ENCODE peak calls at places on chromosomes 12 and 14, in nine cellular contexts. One of them, this sample, is unnamed.

GRCh38 chr12:108495054-108495453 is 20.0 kb upstream of the FICD start:
- DNase-seq in K562: peak
- DNase-seq in stimulated activated CD8-positive, alpha-beta memory T cell treated with anti-CD3 and anti-CD28 coated beads, Interleukin-15, amount 100 ng/mL, for 24 hours: no peak
- DNase-seq in GM12865: peak
- DNase-seq in NCI-H1092: no peak
- DNase-seq in CD8-positive, alpha-beta T cell: no peak
- DNase-seq in fibroblast of lung: peak
- DNase-seq in mesothelial cell of epicardium: no peak
- DNase-seq in stimulated activated naive B cell treated with anti-CD40 and anti-IgM and Interleukin-4, amounts not matched to agents 10 μg/mL and 1 μg/mL and 100 μg/mL, for 72 hours: no peak
- DNase-seq in this sample: no peak

GRCh38 chr14:98242903-98243302 is 1029.1 kb downstream of the BCL11B start:
- DNase-seq in K562: no peak
- DNase-seq in stimulated activated CD8-positive, alpha-beta memory T cell treated with anti-CD3 and anti-CD28 coated beads, Interleukin-15, amount 100 ng/mL, for 24 hours: no peak
- DNase-seq in GM12865: no peak
- DNase-seq in NCI-H1092: no peak
- DNase-seq in CD8-positive, alpha-beta T cell: no peak
- DNase-seq in fibroblast of lung: no peak
- DNase-seq in mesothelial cell of epicardium: no peak
- DNase-seq in stimulated activated naive B cell treated with anti-CD40 and anti-IgM and Interleukin-4, amounts not matched to agents 10 μg/mL and 1 μg/mL and 100 μg/mL, for 72 hours: no peak
- DNase-seq in this sample: no peak

GRCh38 chr12:127401005-127401404 is 866.0 kb upstream of the TMEM132C start:
- DNase-seq in K562: no peak
- DNase-seq in stimulated activated CD8-positive, alpha-beta memory T cell treated with anti-CD3 and anti-CD28 coated beads, Interleukin-15, amount 100 ng/mL, for 24 hours: no peak
- DNase-seq in GM12865: no peak
- DNase-seq in NCI-H1092: no peak
- DNase-seq in CD8-positive, alpha-beta T cell: no peak
- DNase-seq in fibroblast of lung: peak
- DNase-seq in mesothelial cell of epicardium: no peak
- DNase-seq in stimulated activated naive B cell treated with anti-CD40 and anti-IgM and Interleukin-4, amounts not matched to agents 10 μg/mL and 1 μg/mL and 100 μg/mL, for 72 hours: no peak
- DNase-seq in this sample: no peak

GRCh38 chr12:55654506-55655224 is 18.0 kb downstream of the OR10P1 start:
- DNase-seq in K562: no peak
- DNase-seq in stimulated activated CD8-positive, alpha-beta memory T cell treated with anti-CD3 and anti-CD28 coated beads, Interleukin-15, amount 100 ng/mL, for 24 hours: no peak
- DNase-seq in GM12865: no peak
- DNase-seq in NCI-H1092: no peak
- DNase-seq in CD8-positive, alpha-beta T cell: no peak
- DNase-seq in fibroblast of lung: no peak
- DNase-seq in mesothelial cell of epicardium: no peak
- DNase-seq in stimulated activated naive B cell treated with anti-CD40 and anti-IgM and Interleukin-4, amounts not matched to agents 10 μg/mL and 1 μg/mL and 100 μg/mL, for 72 hours: no peak
- DNase-seq in this sample: no peak

GRCh38 chr12:52061470-52062166 is 8.2 kb upstream of the ATG101 start:
- DNase-seq in K562: no peak
- DNase-seq in stimulated activated CD8-positive, alpha-beta memory T cell treated with anti-CD3 and anti-CD28 coated beads, Interleukin-15, amount 100 ng/mL, for 24 hours: no peak
- DNase-seq in GM12865: no peak
- DNase-seq in NCI-H1092: no peak
- DNase-seq in CD8-positive, alpha-beta T cell: no peak
- DNase-seq in fibroblast of lung: no peak
- DNase-seq in mesothelial cell of epicardium: no peak
- DNase-seq in stimulated activated naive B cell treated with anti-CD40 and anti-IgM and Interleukin-4, amounts not matched to agents 10 μg/mL and 1 μg/mL and 100 μg/mL, for 72 hours: no peak
- DNase-seq in this sample: no peak

GRCh38 chr14:77502109-77502782 is 3.6 kb upstream of the ISM2 start:
- DNase-seq in K562: no peak
- DNase-seq in stimulated activated CD8-positive, alpha-beta memory T cell treated with anti-CD3 and anti-CD28 coated beads, Interleukin-15, amount 100 ng/mL, for 24 hours: no peak
- DNase-seq in GM12865: no peak
- DNase-seq in NCI-H1092: no peak
- DNase-seq in CD8-positive, alpha-beta T cell: no peak
- DNase-seq in fibroblast of lung: no peak
- DNase-seq in mesothelial cell of epicardium: no peak
- DNase-seq in stimulated activated naive B cell treated with anti-CD40 and anti-IgM and Interleukin-4, amounts not matched to agents 10 μg/mL and 1 μg/mL and 100 μg/mL, for 72 hours: no peak
- DNase-seq in this sample: no peak

GRCh38 chr12:114835031-114835430 is 151.1 kb upstream of the TBX3 start:
- DNase-seq in K562: no peak
- DNase-seq in stimulated activated CD8-positive, alpha-beta memory T cell treated with anti-CD3 and anti-CD28 coated beads, Interleukin-15, amount 100 ng/mL, for 24 hours: no peak
- DNase-seq in GM12865: no peak
- DNase-seq in NCI-H1092: no peak
- DNase-seq in CD8-positive, alpha-beta T cell: no peak
- DNase-seq in fibroblast of lung: peak
- DNase-seq in mesothelial cell of epicardium: no peak
- DNase-seq in stimulated activated naive B cell treated with anti-CD40 and anti-IgM and Interleukin-4, amounts not matched to agents 10 μg/mL and 1 μg/mL and 100 μg/mL, for 72 hours: no peak
- DNase-seq in this sample: no peak

GRCh38 chr12:113413488-113413939 is 8.7 kb upstream of the SDSL start:
- DNase-seq in K562: peak
- DNase-seq in stimulated activated CD8-positive, alpha-beta memory T cell treated with anti-CD3 and anti-CD28 coated beads, Interleukin-15, amount 100 ng/mL, for 24 hours: no peak
- DNase-seq in GM12865: no peak
- DNase-seq in NCI-H1092: no peak
- DNase-seq in CD8-positive, alpha-beta T cell: no peak
- DNase-seq in fibroblast of lung: no peak
- DNase-seq in mesothelial cell of epicardium: no peak
- DNase-seq in stimulated activated naive B cell treated with anti-CD40 and anti-IgM and Interleukin-4, amounts not matched to agents 10 μg/mL and 1 μg/mL and 100 μg/mL, for 72 hours: no peak
- DNase-seq in this sample: no peak

GRCh38 chr14:68932219-68932618 is 46.9 kb downstream of the ACTN1 start:
- DNase-seq in K562: no peak
- DNase-seq in stimulated activated CD8-positive, alpha-beta memory T cell treated with anti-CD3 and anti-CD28 coated beads, Interleukin-15, amount 100 ng/mL, for 24 hours: no peak
- DNase-seq in GM12865: no peak
- DNase-seq in NCI-H1092: no peak
- DNase-seq in CD8-positive, alpha-beta T cell: no peak
- DNase-seq in fibroblast of lung: peak
- DNase-seq in mesothelial cell of epicardium: no peak
- DNase-seq in stimulated activated naive B cell treated with anti-CD40 and anti-IgM and Interleukin-4, amounts not matched to agents 10 μg/mL and 1 μg/mL and 100 μg/mL, for 72 hours: no peak
- DNase-seq in this sample: no peak

GRCh38 chr14:59020382-59020781 is 168.1 kb upstream of the DAAM1 start:
- DNase-seq in K562: no peak
- DNase-seq in stimulated activated CD8-positive, alpha-beta memory T cell treated with anti-CD3 and anti-CD28 coated beads, Interleukin-15, amount 100 ng/mL, for 24 hours: no peak
- DNase-seq in GM12865: peak
- DNase-seq in NCI-H1092: no peak
- DNase-seq in CD8-positive, alpha-beta T cell: no peak
- DNase-seq in fibroblast of lung: peak
- DNase-seq in mesothelial cell of epicardium: no peak
- DNase-seq in stimulated activated naive B cell treated with anti-CD40 and anti-IgM and Interleukin-4, amounts not matched to agents 10 μg/mL and 1 μg/mL and 100 μg/mL, for 72 hours: no peak
- DNase-seq in this sample: no peak

GRCh38 chr14:101494826-101495225 is 66.5 kb upstream of the DIO3 start:
- DNase-seq in K562: no peak
- DNase-seq in stimulated activated CD8-positive, alpha-beta memory T cell treated with anti-CD3 and anti-CD28 coated beads, Interleukin-15, amount 100 ng/mL, for 24 hours: no peak
- DNase-seq in GM12865: no peak
- DNase-seq in NCI-H1092: no peak
- DNase-seq in CD8-positive, alpha-beta T cell: no peak
- DNase-seq in fibroblast of lung: no peak
- DNase-seq in mesothelial cell of epicardium: peak
- DNase-seq in stimulated activated naive B cell treated with anti-CD40 and anti-IgM and Interleukin-4, amounts not matched to agents 10 μg/mL and 1 μg/mL and 100 μg/mL, for 72 hours: no peak
- DNase-seq in this sample: no peak

GRCh38 chr14:72883963-72884362 is 9.9 kb downstream of the DPF3 start:
- DNase-seq in K562: no peak
- DNase-seq in stimulated activated CD8-positive, alpha-beta memory T cell treated with anti-CD3 and anti-CD28 coated beads, Interleukin-15, amount 100 ng/mL, for 24 hours: no peak
- DNase-seq in GM12865: peak
- DNase-seq in NCI-H1092: no peak
- DNase-seq in CD8-positive, alpha-beta T cell: no peak
- DNase-seq in fibroblast of lung: no peak
- DNase-seq in mesothelial cell of epicardium: no peak
- DNase-seq in stimulated activated naive B cell treated with anti-CD40 and anti-IgM and Interleukin-4, amounts not matched to agents 10 μg/mL and 1 μg/mL and 100 μg/mL, for 72 hours: no peak
- DNase-seq in this sample: no peak

GRCh38 chr14:35814371-35815005 is 5.4 kb upstream of the RALGAPA1 start:
- DNase-seq in K562: peak
- DNase-seq in stimulated activated CD8-positive, alpha-beta memory T cell treated with anti-CD3 and anti-CD28 coated beads, Interleukin-15, amount 100 ng/mL, for 24 hours: peak
- DNase-seq in GM12865: peak
- DNase-seq in NCI-H1092: peak
- DNase-seq in CD8-positive, alpha-beta T cell: peak
- DNase-seq in fibroblast of lung: peak
- DNase-seq in mesothelial cell of epicardium: no peak
- DNase-seq in stimulated activated naive B cell treated with anti-CD40 and anti-IgM and Interleukin-4, amounts not matched to agents 10 μg/mL and 1 μg/mL and 100 μg/mL, for 72 hours: peak
- DNase-seq in this sample: peak

GRCh38 chr12:89951050-89951693 is 242.5 kb upstream of the ATP2B1 start:
- DNase-seq in K562: no peak
- DNase-seq in stimulated activated CD8-positive, alpha-beta memory T cell treated with anti-CD3 and anti-CD28 coated beads, Interleukin-15, amount 100 ng/mL, for 24 hours: no peak
- DNase-seq in GM12865: peak
- DNase-seq in NCI-H1092: no peak
- DNase-seq in CD8-positive, alpha-beta T cell: no peak
- DNase-seq in fibroblast of lung: peak
- DNase-seq in mesothelial cell of epicardium: no peak
- DNase-seq in stimulated activated naive B cell treated with anti-CD40 and anti-IgM and Interleukin-4, amounts not matched to agents 10 μg/mL and 1 μg/mL and 100 μg/mL, for 72 hours: no peak
- DNase-seq in this sample: no peak

GRCh38 chr12:53221203-53222076 is 10.6 kb downstream of the RARG start:
- DNase-seq in K562: peak
- DNase-seq in stimulated activated CD8-positive, alpha-beta memory T cell treated with anti-CD3 and anti-CD28 coated beads, Interleukin-15, amount 100 ng/mL, for 24 hours: no peak
- DNase-seq in GM12865: peak
- DNase-seq in NCI-H1092: no peak
- DNase-seq in CD8-positive, alpha-beta T cell: peak
- DNase-seq in fibroblast of lung: peak
- DNase-seq in mesothelial cell of epicardium: peak
- DNase-seq in stimulated activated naive B cell treated with anti-CD40 and anti-IgM and Interleukin-4, amounts not matched to agents 10 μg/mL and 1 μg/mL and 100 μg/mL, for 72 hours: no peak
- DNase-seq in this sample: no peak

GRCh38 chr12:95763809-95764253 is 26.7 kb downstream of the NTN4 start:
- DNase-seq in K562: no peak
- DNase-seq in stimulated activated CD8-positive, alpha-beta memory T cell treated with anti-CD3 and anti-CD28 coated beads, Interleukin-15, amount 100 ng/mL, for 24 hours: no peak
- DNase-seq in GM12865: no peak
- DNase-seq in NCI-H1092: no peak
- DNase-seq in CD8-positive, alpha-beta T cell: no peak
- DNase-seq in fibroblast of lung: peak
- DNase-seq in mesothelial cell of epicardium: no peak
- DNase-seq in stimulated activated naive B cell treated with anti-CD40 and anti-IgM and Interleukin-4, amounts not matched to agents 10 μg/mL and 1 μg/mL and 100 μg/mL, for 72 hours: no peak
- DNase-seq in this sample: no peak

GRCh38 chr14:48690349-48690748 is 895.8 kb downstream of the RPS29 start:
- DNase-seq in K562: no peak
- DNase-seq in stimulated activated CD8-positive, alpha-beta memory T cell treated with anti-CD3 and anti-CD28 coated beads, Interleukin-15, amount 100 ng/mL, for 24 hours: no peak
- DNase-seq in GM12865: no peak
- DNase-seq in NCI-H1092: no peak
- DNase-seq in CD8-positive, alpha-beta T cell: no peak
- DNase-seq in fibroblast of lung: no peak
- DNase-seq in mesothelial cell of epicardium: no peak
- DNase-seq in stimulated activated naive B cell treated with anti-CD40 and anti-IgM and Interleukin-4, amounts not matched to agents 10 μg/mL and 1 μg/mL and 100 μg/mL, for 72 hours: no peak
- DNase-seq in this sample: no peak

GRCh38 chr14:101740981-101741380 is 20.5 kb upstream of the PPP2R5C start:
- DNase-seq in K562: no peak
- DNase-seq in stimulated activated CD8-positive, alpha-beta memory T cell treated with anti-CD3 and anti-CD28 coated beads, Interleukin-15, amount 100 ng/mL, for 24 hours: no peak
- DNase-seq in GM12865: no peak
- DNase-seq in NCI-H1092: no peak
- DNase-seq in CD8-positive, alpha-beta T cell: no peak
- DNase-seq in fibroblast of lung: no peak
- DNase-seq in mesothelial cell of epicardium: no peak
- DNase-seq in stimulated activated naive B cell treated with anti-CD40 and anti-IgM and Interleukin-4, amounts not matched to agents 10 μg/mL and 1 μg/mL and 100 μg/mL, for 72 hours: no peak
- DNase-seq in this sample: no peak

GRCh38 chr12:65494537-65494936 is 216.1 kb downstream of the MSRB3 start:
- DNase-seq in K562: no peak
- DNase-seq in stimulated activated CD8-positive, alpha-beta memory T cell treated with anti-CD3 and anti-CD28 coated beads, Interleukin-15, amount 100 ng/mL, for 24 hours: no peak
- DNase-seq in GM12865: no peak
- DNase-seq in NCI-H1092: no peak
- DNase-seq in CD8-positive, alpha-beta T cell: no peak
- DNase-seq in fibroblast of lung: no peak
- DNase-seq in mesothelial cell of epicardium: no peak
- DNase-seq in stimulated activated naive B cell treated with anti-CD40 and anti-IgM and Interleukin-4, amounts not matched to agents 10 μg/mL and 1 μg/mL and 100 μg/mL, for 72 hours: no peak
- DNase-seq in this sample: no peak

GRCh38 chr14:104732355-104732804 is 8.4 kb downstream of the ADSS1 start:
- DNase-seq in K562: no peak
- DNase-seq in stimulated activated CD8-positive, alpha-beta memory T cell treated with anti-CD3 and anti-CD28 coated beads, Interleukin-15, amount 100 ng/mL, for 24 hours: no peak
- DNase-seq in GM12865: no peak
- DNase-seq in NCI-H1092: no peak
- DNase-seq in CD8-positive, alpha-beta T cell: no peak
- DNase-seq in fibroblast of lung: no peak
- DNase-seq in mesothelial cell of epicardium: no peak
- DNase-seq in stimulated activated naive B cell treated with anti-CD40 and anti-IgM and Interleukin-4, amounts not matched to agents 10 μg/mL and 1 μg/mL and 100 μg/mL, for 72 hours: no peak
- DNase-seq in this sample: no peak

GRCh38 chr14:92259613-92260357 is 63.2 kb upstream of the SLC24A4 start:
- DNase-seq in K562: no peak
- DNase-seq in stimulated activated CD8-positive, alpha-beta memory T cell treated with anti-CD3 and anti-CD28 coated beads, Interleukin-15, amount 100 ng/mL, for 24 hours: no peak
- DNase-seq in GM12865: peak
- DNase-seq in NCI-H1092: no peak
- DNase-seq in CD8-positive, alpha-beta T cell: no peak
- DNase-seq in fibroblast of lung: no peak
- DNase-seq in mesothelial cell of epicardium: no peak
- DNase-seq in stimulated activated naive B cell treated with anti-CD40 and anti-IgM and Interleukin-4, amounts not matched to agents 10 μg/mL and 1 μg/mL and 100 μg/mL, for 72 hours: peak
- DNase-seq in this sample: no peak

GRCh38 chr12:101172316-101172715 is 37.7 kb downstream of the SLC5A8 start:
- DNase-seq in K562: peak
- DNase-seq in stimulated activated CD8-positive, alpha-beta memory T cell treated with anti-CD3 and anti-CD28 coated beads, Interleukin-15, amount 100 ng/mL, for 24 hours: no peak
- DNase-seq in GM12865: peak
- DNase-seq in NCI-H1092: no peak
- DNase-seq in CD8-positive, alpha-beta T cell: no peak
- DNase-seq in fibroblast of lung: no peak
- DNase-seq in mesothelial cell of epicardium: no peak
- DNase-seq in stimulated activated naive B cell treated with anti-CD40 and anti-IgM and Interleukin-4, amounts not matched to agents 10 μg/mL and 1 μg/mL and 100 μg/mL, for 72 hours: no peak
- DNase-seq in this sample: no peak

GRCh38 chr12:95582230-95583058 is 31.2 kb upstream of the USP44 start:
- DNase-seq in K562: no peak
- DNase-seq in stimulated activated CD8-positive, alpha-beta memory T cell treated with anti-CD3 and anti-CD28 coated beads, Interleukin-15, amount 100 ng/mL, for 24 hours: no peak
- DNase-seq in GM12865: no peak
- DNase-seq in NCI-H1092: peak
- DNase-seq in CD8-positive, alpha-beta T cell: no peak
- DNase-seq in fibroblast of lung: peak
- DNase-seq in mesothelial cell of epicardium: no peak
- DNase-seq in stimulated activated naive B cell treated with anti-CD40 and anti-IgM and Interleukin-4, amounts not matched to agents 10 μg/mL and 1 μg/mL and 100 μg/mL, for 72 hours: no peak
- DNase-seq in this sample: no peak

GRCh38 chr12:102528111-102528510 is 47.7 kb upstream of the IGF1 start:
- DNase-seq in K562: no peak
- DNase-seq in stimulated activated CD8-positive, alpha-beta memory T cell treated with anti-CD3 and anti-CD28 coated beads, Interleukin-15, amount 100 ng/mL, for 24 hours: no peak
- DNase-seq in GM12865: no peak
- DNase-seq in NCI-H1092: no peak
- DNase-seq in CD8-positive, alpha-beta T cell: no peak
- DNase-seq in fibroblast of lung: no peak
- DNase-seq in mesothelial cell of epicardium: no peak
- DNase-seq in stimulated activated naive B cell treated with anti-CD40 and anti-IgM and Interleukin-4, amounts not matched to agents 10 μg/mL and 1 μg/mL and 100 μg/mL, for 72 hours: no peak
- DNase-seq in this sample: no peak

GRCh38 chr12:104632724-104633181 is 176.0 kb downstream of the CHST11 start:
- DNase-seq in K562: no peak
- DNase-seq in stimulated activated CD8-positive, alpha-beta memory T cell treated with anti-CD3 and anti-CD28 coated beads, Interleukin-15, amount 100 ng/mL, for 24 hours: no peak
- DNase-seq in GM12865: no peak
- DNase-seq in NCI-H1092: no peak
- DNase-seq in CD8-positive, alpha-beta T cell: no peak
- DNase-seq in fibroblast of lung: peak
- DNase-seq in mesothelial cell of epicardium: no peak
- DNase-seq in stimulated activated naive B cell treated with anti-CD40 and anti-IgM and Interleukin-4, amounts not matched to agents 10 μg/mL and 1 μg/mL and 100 μg/mL, for 72 hours: no peak
- DNase-seq in this sample: no peak

GRCh38 chr12:11067514-11067913 is 5.4 kb upstream of the TAS2R46 start:
- DNase-seq in K562: no peak
- DNase-seq in stimulated activated CD8-positive, alpha-beta memory T cell treated with anti-CD3 and anti-CD28 coated beads, Interleukin-15, amount 100 ng/mL, for 24 hours: no peak
- DNase-seq in GM12865: no peak
- DNase-seq in NCI-H1092: no peak
- DNase-seq in CD8-positive, alpha-beta T cell: no peak
- DNase-seq in fibroblast of lung: peak
- DNase-seq in mesothelial cell of epicardium: no peak
- DNase-seq in stimulated activated naive B cell treated with anti-CD40 and anti-IgM and Interleukin-4, amounts not matched to agents 10 μg/mL and 1 μg/mL and 100 μg/mL, for 72 hours: no peak
- DNase-seq in this sample: no peak

GRCh38 chr12:108635201-108635996 is 1.7 kb upstream of the SELPLG start:
- DNase-seq in K562: no peak
- DNase-seq in stimulated activated CD8-positive, alpha-beta memory T cell treated with anti-CD3 and anti-CD28 coated beads, Interleukin-15, amount 100 ng/mL, for 24 hours: no peak
- DNase-seq in GM12865: peak
- DNase-seq in NCI-H1092: no peak
- DNase-seq in CD8-positive, alpha-beta T cell: peak
- DNase-seq in fibroblast of lung: no peak
- DNase-seq in mesothelial cell of epicardium: no peak
- DNase-seq in stimulated activated naive B cell treated with anti-CD40 and anti-IgM and Interleukin-4, amounts not matched to agents 10 μg/mL and 1 μg/mL and 100 μg/mL, for 72 hours: peak
- DNase-seq in this sample: peak

GRCh38 chr12:79183003-79183402 is 318.4 kb downstream of the SYT1 start:
- DNase-seq in K562: no peak
- DNase-seq in stimulated activated CD8-positive, alpha-beta memory T cell treated with anti-CD3 and anti-CD28 coated beads, Interleukin-15, amount 100 ng/mL, for 24 hours: no peak
- DNase-seq in GM12865: no peak
- DNase-seq in NCI-H1092: no peak
- DNase-seq in CD8-positive, alpha-beta T cell: no peak
- DNase-seq in fibroblast of lung: peak
- DNase-seq in mesothelial cell of epicardium: no peak
- DNase-seq in stimulated activated naive B cell treated with anti-CD40 and anti-IgM and Interleukin-4, amounts not matched to agents 10 μg/mL and 1 μg/mL and 100 μg/mL, for 72 hours: no peak
- DNase-seq in this sample: no peak

GRCh38 chr12:117279606-117280005 is 81.8 kb downstream of the NOS1 start:
- DNase-seq in K562: no peak
- DNase-seq in stimulated activated CD8-positive, alpha-beta memory T cell treated with anti-CD3 and anti-CD28 coated beads, Interleukin-15, amount 100 ng/mL, for 24 hours: no peak
- DNase-seq in GM12865: peak
- DNase-seq in NCI-H1092: no peak
- DNase-seq in CD8-positive, alpha-beta T cell: no peak
- DNase-seq in fibroblast of lung: no peak
- DNase-seq in mesothelial cell of epicardium: no peak
- DNase-seq in stimulated activated naive B cell treated with anti-CD40 and anti-IgM and Interleukin-4, amounts not matched to agents 10 μg/mL and 1 μg/mL and 100 μg/mL, for 72 hours: no peak
- DNase-seq in this sample: no peak

GRCh38 chr12:5017638-5018348 is 25.9 kb upstream of the KCNA5 start:
- DNase-seq in K562: peak
- DNase-seq in stimulated activated CD8-positive, alpha-beta memory T cell treated with anti-CD3 and anti-CD28 coated beads, Interleukin-15, amount 100 ng/mL, for 24 hours: no peak
- DNase-seq in GM12865: no peak
- DNase-seq in NCI-H1092: no peak
- DNase-seq in CD8-positive, alpha-beta T cell: no peak
- DNase-seq in fibroblast of lung: no peak
- DNase-seq in mesothelial cell of epicardium: no peak
- DNase-seq in stimulated activated naive B cell treated with anti-CD40 and anti-IgM and Interleukin-4, amounts not matched to agents 10 μg/mL and 1 μg/mL and 100 μg/mL, for 72 hours: no peak
- DNase-seq in this sample: no peak

GRCh38 chr12:113932411-113933196 is 33.5 kb downstream of the RBM19 start:
- DNase-seq in K562: peak
- DNase-seq in stimulated activated CD8-positive, alpha-beta memory T cell treated with anti-CD3 and anti-CD28 coated beads, Interleukin-15, amount 100 ng/mL, for 24 hours: no peak
- DNase-seq in GM12865: no peak
- DNase-seq in NCI-H1092: no peak
- DNase-seq in CD8-positive, alpha-beta T cell: no peak
- DNase-seq in fibroblast of lung: peak
- DNase-seq in mesothelial cell of epicardium: no peak
- DNase-seq in stimulated activated naive B cell treated with anti-CD40 and anti-IgM and Interleukin-4, amounts not matched to agents 10 μg/mL and 1 μg/mL and 100 μg/mL, for 72 hours: no peak
- DNase-seq in this sample: no peak

This sample was measured in central memory CD4-positive, alpha-beta T cell.